ENCODE peak calls at places on chromosome 2, in nine cellular contexts. E is CD8-positive, alpha-beta T cell; H is GM23248; L is fibroblast of lung; I is right lobe of liver; J is A549; T is pancreas; C is psoas muscle; S is tibial artery. M is an unnamed sample.
A peak's percentile ranks its signal among the peaks of the same experiment; 100 is the strongest.

GRCh38 chr2:179262077-179262660 is 2.5 kb downstream of the SESTD1 start:
- DNase-seq in J (no peak), S (no peak), L (peak; percentile 22), E (no peak), T (no peak), I (no peak), H (peak; percentile 50), C (no peak), M (no peak)

GRCh38 chr2:204012081-204012653 is 75.6 kb downstream of the ICOS start:
- DNase-seq in E (no peak), T (no peak), H (peak; percentile 6), S (no peak), C (no peak), L (no peak), I (no peak), J (no peak), M (peak; percentile 62)

GRCh38 chr2:32532341-32532740 is 95.5 kb upstream of the TTC27 start:
- DNase-seq in H (no peak), E (no peak), S (no peak), T (no peak), C (no peak), L (no peak), I (no peak), J (no peak), M (no peak)

GRCh38 chr2:48144777-48145176 is 238.5 kb upstream of the FBXO11 start:
- DNase-seq in I (no peak), J (no peak), T (no peak), L (peak; percentile 11), E (no peak), C (no peak), H (no peak), S (no peak), M (no peak)

GRCh38 chr2:45860136-45861106 is 208.9 kb downstream of the PRKCE start:
- DNase-seq in S (no peak), I (no peak), L (peak; percentile 86), H (peak; percentile 68), T (no peak), C (peak; percentile 70), J (no peak), E (no peak), M (peak; percentile 33)

GRCh38 chr2:9666306-9666705 is 35.5 kb upstream of the YWHAQ start:
- DNase-seq in C (no peak), S (no peak), I (no peak), L (peak; percentile 27), T (no peak), J (no peak), E (no peak), H (peak; percentile 59), M (no peak)

GRCh38 chr2:158618859-158619490 is 162.2 kb downstream of the PKP4 start:
- DNase-seq in C (no peak), S (no peak), I (no peak), T (no peak), E (no peak), H (peak; percentile 26), L (no peak), J (no peak), M (no peak)

GRCh38 chr2:234980476-234981187 is 28.8 kb downstream of the SH3BP4 start:
- DNase-seq in L (no peak), E (no peak), C (peak; percentile 11), S (no peak), J (no peak), I (peak; percentile 60), T (no peak), H (no peak), M (peak; percentile 74)

GRCh38 chr2:73985318-73986084 is 791 bp downstream of the TET3 start:
- DNase-seq in H (peak; percentile 54), L (no peak), S (peak; percentile 74), C (peak; percentile 75), I (peak; percentile 52), E (peak; percentile 57), T (no peak), J (peak; percentile 36), M (peak; percentile 34)

GRCh38 chr2:73984922-73985317 is 210 bp downstream of the TET3 start:
- DNase-seq in H (no peak), J (peak; percentile 35), I (peak; percentile 87), C (peak; percentile 81), E (peak; percentile 61), T (peak; percentile 89), S (no peak), L (no peak), M (peak; percentile 61)

GRCh38 chr2:73983322-73984202 is 1.1 kb upstream of the TET3 start:
- DNase-seq in S (no peak), J (peak; percentile 44), E (no peak), L (no peak), H (no peak), I (peak; percentile 70), T (peak; percentile 93), C (peak; percentile 56), M (peak; percentile 97)

GRCh38 chr2:73986085-73986680 is 1.5 kb downstream of the TET3 start:
- DNase-seq in T (no peak), L (no peak), J (no peak), C (no peak), S (no peak), I (no peak), H (no peak), E (peak; percentile 42), M (peak; percentile 40)

GRCh38 chr2:73984203-73984921 is at the start of gene TET3:
- DNase-seq in H (peak; percentile 57), T (peak; percentile 80), J (peak; percentile 34), I (peak; percentile 58), E (peak; percentile 76), C (peak; percentile 79), S (peak; percentile 78), L (no peak), M (peak; percentile 67)
- H3K4me1 ChIP-seq in H (peaks cover 26% of the 10 kb centered on the region), T (peaks cover 31% of the 10 kb centered on the region), J (peaks cover 68% of the 10 kb centered on the region), I (peaks cover 49% of the 10 kb centered on the region), E (peaks cover 78% of the 10 kb centered on the region), C (peaks cover 56% of the 10 kb centered on the region), S (no peaks in the 10 kb centered on the region), L (peaks cover 14% of the 10 kb centered on the region), M (peaks cover 86% of the 10 kb centered on the region)

GRCh38 chr2:175205523-175205922 is 24.0 kb upstream of the ATP5MC3 start:
- DNase-seq in J (no peak), E (no peak), I (no peak), H (peak; percentile 53), C (no peak), T (no peak), L (peak; percentile 34), S (no peak), M (no peak)
- H3K4me1 ChIP-seq in J (no peaks in the 10 kb centered on the region), E (no peaks in the 10 kb centered on the region), I (no peaks in the 10 kb centered on the region), H (no peaks in the 10 kb centered on the region), C (peaks cover 6% of the 10 kb centered on the region), T (no peaks in the 10 kb centered on the region), L (no peaks in the 10 kb centered on the region), S (no peaks in the 10 kb centered on the region), M (no peaks in the 10 kb centered on the region)

DNA sequence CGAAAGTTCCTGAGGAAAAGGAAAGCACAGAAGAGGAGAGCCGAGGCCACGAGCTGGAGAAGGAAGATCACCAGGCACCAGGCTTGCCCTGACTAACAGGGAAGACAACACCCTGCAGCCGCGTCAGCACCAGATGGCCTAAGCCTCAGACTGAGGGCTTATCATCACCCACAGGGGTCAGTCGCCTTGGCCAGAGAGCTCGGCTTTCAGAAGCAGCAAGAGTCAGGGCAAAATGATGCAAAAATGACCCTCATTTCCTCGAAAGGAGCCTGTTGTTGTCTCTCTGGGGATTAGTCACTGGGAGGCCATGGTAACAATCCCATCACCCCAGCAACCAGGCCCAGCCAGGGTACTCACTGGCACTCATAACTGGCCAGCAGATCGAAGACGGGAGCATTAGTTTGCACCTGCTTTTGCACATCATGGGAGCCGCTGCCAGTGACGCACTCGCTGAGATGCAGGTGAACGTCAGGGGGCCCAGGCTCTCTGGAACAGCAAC is 42.7 kb upstream of the ZFP36L2 start:
- DNase-seq in E (no peak), T (no peak), L (peak; percentile 100), S (peak; percentile 95), H (peak; percentile 99), I (peak; percentile 73), C (peak; percentile 94), J (peak; percentile 19), M (peak; percentile 59)
- H3K4me1 ChIP-seq in E (no peaks in the 10 kb centered on the region), T (no peaks in the 10 kb centered on the region), L (peaks cover 33% of the 10 kb centered on the region), S (no peaks in the 10 kb centered on the region), H (peaks cover 37% of the 10 kb centered on the region), I (no peaks in the 10 kb centered on the region), C (peaks cover 12% of the 10 kb centered on the region), J (peaks cover 7% of the 10 kb centered on the region), M (peaks cover 71% of the 10 kb centered on the region)

DNA sequence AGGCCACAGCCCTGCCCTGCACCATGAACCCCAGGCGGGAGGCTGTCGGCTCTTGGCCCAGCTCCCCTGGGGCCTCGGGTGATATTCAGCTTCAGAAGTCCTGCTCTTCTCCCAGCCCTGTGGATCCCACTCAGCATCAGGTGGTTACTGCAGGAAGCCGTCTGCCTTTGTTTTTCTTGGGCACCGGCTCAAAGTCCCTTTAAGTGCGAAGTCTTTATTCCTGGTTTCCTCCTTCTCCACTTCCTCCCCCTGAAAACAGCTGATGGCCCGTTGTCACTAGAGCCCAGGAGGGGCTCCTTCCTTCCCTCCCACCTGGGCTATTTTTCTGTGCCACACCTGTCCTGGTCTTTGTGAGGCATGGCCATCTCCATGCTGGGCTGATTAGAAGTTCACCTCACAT is 161.5 kb upstream of the BCL2L11 start:
- DNase-seq in J (no peak), I (no peak), S (no peak), E (no peak), T (no peak), L (no peak), H (no peak), C (no peak), M (no peak)
- H3K4me1 ChIP-seq in J (no peaks in the 10 kb centered on the region), I (no peaks in the 10 kb centered on the region), S (no peaks in the 10 kb centered on the region), E (no peaks in the 10 kb centered on the region), T (no peaks in the 10 kb centered on the region), L (no peaks in the 10 kb centered on the region), H (no peaks in the 10 kb centered on the region), C (no peaks in the 10 kb centered on the region), M (no peaks in the 10 kb centered on the region)

GRCh38 chr2:133711226-133711625 is 143.0 kb upstream of the NCKAP5 start:
- DNase-seq in L (no peak), E (no peak), H (no peak), I (no peak), C (no peak), S (no peak), J (no peak), T (no peak), M (no peak)
- H3K4me1 ChIP-seq in L (no peaks in the 10 kb centered on the region), E (no peaks in the 10 kb centered on the region), H (no peaks in the 10 kb centered on the region), I (no peaks in the 10 kb centered on the region), C (no peaks in the 10 kb centered on the region), S (no peaks in the 10 kb centered on the region), J (no peaks in the 10 kb centered on the region), T (no peaks in the 10 kb centered on the region), M (no peaks in the 10 kb centered on the region)

GRCh38 chr2:160428425-160428763 is 65.2 kb downstream of the RBMS1 start:
- DNase-seq in S (no peak), L (no peak), H (no peak), J (no peak), I (no peak), T (no peak), C (no peak), E (no peak), M (no peak)
- H3K4me1 ChIP-seq in S (no peaks in the 10 kb centered on the region), L (peaks cover 20% of the 10 kb centered on the region), H (peaks cover 68% of the 10 kb centered on the region), J (peaks cover 31% of the 10 kb centered on the region), I (peaks cover under 1% of the 10 kb centered on the region), T (no peaks in the 10 kb centered on the region), C (peaks cover 38% of the 10 kb centered on the region), E (peaks cover 37% of the 10 kb centered on the region), M (peaks cover 14% of the 10 kb centered on the region)

DNA sequence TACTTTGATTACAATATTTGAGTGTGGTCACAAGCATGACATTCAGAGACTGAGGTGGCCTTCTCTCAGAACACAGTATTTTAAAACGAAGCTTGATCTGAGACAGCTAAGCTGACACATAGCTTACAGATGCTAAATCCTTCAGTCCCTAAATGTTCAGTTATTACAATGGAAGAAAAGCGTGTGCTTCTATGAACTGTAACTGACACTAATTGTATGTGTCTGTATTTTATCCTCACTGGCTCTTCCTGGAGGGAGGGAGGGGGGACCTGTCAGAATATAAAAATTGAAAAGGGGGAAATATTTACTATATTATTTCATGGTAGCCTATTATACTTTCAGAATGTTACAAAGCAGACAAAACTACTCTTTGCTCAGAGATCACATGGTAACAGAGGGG is 340.2 kb downstream of the FIGN start:
- DNase-seq in E (no peak), T (no peak), C (no peak), I (no peak), J (no peak), L (no peak), H (no peak), S (no peak), M (no peak)
- H3K4me1 ChIP-seq in E (no peaks in the 10 kb centered on the region), T (no peaks in the 10 kb centered on the region), C (no peaks in the 10 kb centered on the region), I (no peaks in the 10 kb centered on the region), J (no peaks in the 10 kb centered on the region), L (no peaks in the 10 kb centered on the region), H (no peaks in the 10 kb centered on the region), S (no peaks in the 10 kb centered on the region), M (no peaks in the 10 kb centered on the region)